ENCODE peak calls at places on chromosome 7, in eight cellular contexts. E is hippocampal formation; L is posterior vena cava; D is CD8-positive, alpha-beta memory T cell; T is HTR-8/SVneo; O is SK-MEL-5; S is amygdala; J is epithelial cell of esophagus. C is an unnamed sample.

GRCh38 chr7:113636727-113637421 is 281.9 kb downstream of the PPP1R3A start:
- DNase-seq in S (no peak), J (peak), E (no peak), L (no peak), O (no peak), T (no peak), D (no peak), C (no peak)

GRCh38 chr7:107614425-107614824 is 34.4 kb downstream of the BCAP29 start:
- DNase-seq in E (no peak), S (no peak), J (peak), T (no peak), O (no peak), L (no peak), D (no peak), C (no peak)

GRCh38 chr7:40015790-40016296 is 65.8 kb downstream of the CDK13 start:
- DNase-seq in T (no peak), S (peak), D (no peak), E (peak), L (no peak), J (peak), O (no peak), C (no peak)

GRCh38 chr7:135326636-135327280 is 93.1 kb downstream of the STRA8 start:
- DNase-seq in D (no peak), T (no peak), E (no peak), S (no peak), J (peak), O (no peak), L (no peak), C (no peak)

GRCh38 chr7:27453702-27454405 is 208.8 kb downstream of the HIBADH start:
- DNase-seq in S (no peak), O (no peak), T (peak), J (no peak), L (no peak), E (no peak), D (no peak), C (no peak)

GRCh38 chr7:157525501-157525915 is 188.7 kb downstream of the DNAJB6 start:
- DNase-seq in E (no peak), O (peak), T (no peak), S (no peak), D (no peak), L (no peak), J (no peak), C (peak)

GRCh38 chr7:101900103-101900502 is 82.7 kb downstream of the CUX1 start:
- DNase-seq in J (peak), L (no peak), O (no peak), E (peak), S (peak), D (no peak), T (no peak), C (no peak)

GRCh38 chr7:51300762-51301674 is 15.6 kb downstream of the COBL start:
- DNase-seq in L (no peak), O (no peak), T (no peak), E (no peak), J (no peak), S (no peak), D (no peak), C (no peak)

GRCh38 chr7:135165862-135166261 is 4.6 kb downstream of the CYREN start:
- DNase-seq in D (no peak), L (no peak), T (no peak), O (no peak), E (no peak), S (no peak), J (no peak), C (no peak)

GRCh38 chr7:151706568-151707469 is 170.1 kb downstream of the PRKAG2 start:
- DNase-seq in L (no peak), O (no peak), J (no peak), D (no peak), E (no peak), T (no peak), S (no peak), C (no peak)

GRCh38 chr7:22969010-22969431 is 44.9 kb downstream of the HYCC1 start:
- DNase-seq in L (peak), O (no peak), S (no peak), E (no peak), T (no peak), J (no peak), D (no peak), C (no peak)

GRCh38 chr7:132773527-132773956 is 197.3 kb upstream of the PLXNA4 start:
- DNase-seq in J (peak), E (no peak), L (no peak), D (no peak), T (peak), O (no peak), S (no peak), C (no peak)

GRCh38 chr7:43583424-43584199 is 704 bp downstream of the STK17A start:
- DNase-seq in L (peak), S (peak), D (peak), T (no peak), O (peak), E (peak), J (peak), C (no peak)

GRCh38 chr7:112985377-112985987 is 101.1 kb downstream of the GPR85 start:
- DNase-seq in D (no peak), O (no peak), S (no peak), T (no peak), J (peak), E (no peak), L (no peak), C (no peak)

GRCh38 chr7:74379938-74380337 is 73.8 kb upstream of the GTF2IRD1 start:
- DNase-seq in T (no peak), E (peak), J (no peak), S (peak), D (no peak), L (no peak), O (no peak), C (no peak)

GRCh38 chr7:110590415-110590814 is 500.5 kb upstream of the LRRN3 start:
- DNase-seq in S (no peak), T (peak), L (no peak), D (no peak), O (peak), J (no peak), E (no peak), C (no peak)

GRCh38 chr7:6133249-6133648 is 102.1 kb downstream of the ANKRD61 start:
- DNase-seq in L (no peak), T (no peak), S (no peak), D (no peak), E (no peak), J (no peak), O (no peak), C (no peak)

GRCh38 chr7:24141876-24142509 is 142.0 kb upstream of the NPY start:
- DNase-seq in S (no peak), T (no peak), J (peak), E (no peak), L (no peak), O (no peak), D (no peak), C (no peak)

GRCh38 chr7:32658034-32658944 is 163.0 kb downstream of the AVL9 start:
- DNase-seq in T (peak), O (no peak), E (no peak), D (no peak), J (peak), L (no peak), S (no peak), C (peak)

GRCh38 chr7:140734096-140734495 is 37.6 kb downstream of the NDUFB2 start:
- DNase-seq in O (no peak), J (no peak), D (no peak), T (no peak), L (no peak), S (no peak), E (no peak), C (no peak)

GRCh38 chr7:111858331-111858730 is 296.0 kb upstream of the IMMP2L start:
- DNase-seq in J (no peak), E (no peak), S (no peak), T (no peak), L (no peak), O (no peak), D (no peak), C (no peak)

GRCh38 chr7:6614941-6615737 is at the start of gene ZNF853:
- DNase-seq in T (no peak), O (no peak), J (no peak), S (peak), D (no peak), L (no peak), E (peak), C (no peak)

GRCh38 chr7:137983308-137984008 is 18.4 kb downstream of the CREB3L2 start:
- DNase-seq in J (no peak), E (peak), D (no peak), O (no peak), S (peak), T (no peak), L (no peak), C (no peak)

GRCh38 chr7:128030999-128031681 is at the start of gene LRRC4:
- DNase-seq in T (peak), O (no peak), E (peak), L (no peak), D (no peak), S (peak), J (peak), C (no peak)

GRCh38 chr7:99446096-99446495 is 7.4 kb downstream of the CPSF4 start:
- DNase-seq in E (no peak), T (no peak), J (no peak), D (no peak), L (no peak), O (peak), S (no peak), C (no peak)

GRCh38 chr7:117169907-117170306 is 153.0 kb downstream of the WNT2 start:
- DNase-seq in S (no peak), L (no peak), T (no peak), J (peak), O (no peak), D (no peak), E (no peak), C (peak)

GRCh38 chr7:2619120-2619519 is 12.7 kb upstream of the TTYH3 start:
- DNase-seq in S (no peak), D (no peak), O (no peak), E (no peak), T (no peak), L (no peak), J (no peak), C (no peak)

C was measured in A549.